ENCODE peak calls at places on chromosomes 13 and 19, in four cellular contexts. B, X, L and R are unnamed samples.

GRCh38 chr13:102402292-102402691 is 444 bp upstream of the FGF14 start:
- DNase-seq in B (no peak), X (no peak), L (no peak), R (no peak)

GRCh38 chr19:35090160-35090794 is 25.3 kb upstream of the FXYD3 start:
- DNase-seq in B (peak), X (peak), L (peak), R (peak)

GRCh38 chr13:27839809-27840467 is 47.7 kb downstream of the GSX1 start:
- DNase-seq in L (no peak), X (no peak), B (no peak), R (peak)

GRCh38 chr13:97388385-97388784 is 45.6 kb upstream of the RAP2A start:
- DNase-seq in X (no peak), L (no peak), B (no peak), R (no peak)

GRCh38 chr13:97366172-97366688 is 67.7 kb upstream of the RAP2A start:
- DNase-seq in L (no peak), B (no peak), X (no peak), R (no peak)

GRCh38 chr19:28457620-28458019 is 755.3 kb downstream of the UQCRFS1 start:
- DNase-seq in X (no peak), B (no peak), L (no peak), R (no peak)

GRCh38 chr19:51702754-51703654 is 9.9 kb downstream of the SPACA6 start:
- DNase-seq in X (no peak), L (peak), B (no peak), R (no peak)

GRCh38 chr19:33404916-33405315 is 31.4 kb downstream of the CEBPG start:
- DNase-seq in L (no peak), X (no peak), B (no peak), R (no peak)

GRCh38 chr19:50486823-50487515 is 10.3 kb upstream of the GARIN5A start:
- DNase-seq in L (peak), X (peak), B (no peak), R (peak)

GRCh38 chr13:39144941-39145533 is 106.8 kb downstream of the NHLRC3 start:
- DNase-seq in B (peak), X (no peak), L (peak), R (peak)

GRCh38 chr13:23771966-23772365 is 117.2 kb downstream of the MIPEP start:
- DNase-seq in B (no peak), L (no peak), X (no peak), R (no peak)

GRCh38 chr19:31253816-31254551 is 95.3 kb downstream of the TSHZ3 start:
- DNase-seq in L (no peak), B (no peak), X (no peak), R (no peak)

GRCh38 chr13:23462815-23463559 is 29.5 kb upstream of the SACS start:
- DNase-seq in B (no peak), L (no peak), X (no peak), R (no peak)

GRCh38 chr13:48316826-48317510 is 13.4 kb downstream of the RB1 start:
- DNase-seq in L (no peak), B (no peak), X (no peak), R (no peak)

GRCh38 chr13:107650081-107650701 is 565.1 kb downstream of the LIG4 start:
- DNase-seq in X (peak), B (peak), L (peak), R (peak)

GRCh38 chr19:45820413-45821102 is 5.5 kb upstream of the RSPH6A start:
- DNase-seq in B (no peak), X (no peak), L (no peak), R (no peak)

GRCh38 chr13:57813641-57814040 is 182.1 kb downstream of the PCDH17 start:
- DNase-seq in L (no peak), X (no peak), B (no peak), R (no peak)

GRCh38 chr13:112873851-112874750 is 94.9 kb upstream of the MCF2L start:
- DNase-seq in B (peak), L (peak), X (peak), R (peak)

GRCh38 chr13:35881360-35881759 is 249.8 kb downstream of the DCLK1 start:
- DNase-seq in B (no peak), X (no peak), L (no peak), R (no peak)

GRCh38 chr19:8194528-8195275 is 14.5 kb upstream of the CERS4 start:
- DNase-seq in B (no peak), L (peak), X (no peak), R (no peak)

GRCh38 chr19:5663904-5664303 is 16.4 kb downstream of the MICOS13 start:
- DNase-seq in L (no peak), X (no peak), B (no peak), R (no peak)

GRCh38 chr13:98542568-98543379 is 34.1 kb downstream of the STK24 start:
- DNase-seq in X (no peak), B (no peak), L (no peak), R (no peak)
- TF ChIP-seq TCF7L2 in X (no peak), B (no peak), L (no peak), R (no peak)

GRCh38 chr19:13033819-13034611 is 38.7 kb downstream of the NFIX start:
- DNase-seq in L (peak), B (no peak), X (peak), R (peak)
- TF ChIP-seq TCF7L2 in L (no peak), B (no peak), X (no peak), R (no peak)

GRCh38 chr19:36106991-36107390 is 4.0 kb upstream of the OVOL3 start:
- DNase-seq in X (no peak), B (no peak), L (no peak), R (no peak)
- TF ChIP-seq TCF7L2 in X (no peak), B (no peak), L (no peak), R (no peak)

DNA sequence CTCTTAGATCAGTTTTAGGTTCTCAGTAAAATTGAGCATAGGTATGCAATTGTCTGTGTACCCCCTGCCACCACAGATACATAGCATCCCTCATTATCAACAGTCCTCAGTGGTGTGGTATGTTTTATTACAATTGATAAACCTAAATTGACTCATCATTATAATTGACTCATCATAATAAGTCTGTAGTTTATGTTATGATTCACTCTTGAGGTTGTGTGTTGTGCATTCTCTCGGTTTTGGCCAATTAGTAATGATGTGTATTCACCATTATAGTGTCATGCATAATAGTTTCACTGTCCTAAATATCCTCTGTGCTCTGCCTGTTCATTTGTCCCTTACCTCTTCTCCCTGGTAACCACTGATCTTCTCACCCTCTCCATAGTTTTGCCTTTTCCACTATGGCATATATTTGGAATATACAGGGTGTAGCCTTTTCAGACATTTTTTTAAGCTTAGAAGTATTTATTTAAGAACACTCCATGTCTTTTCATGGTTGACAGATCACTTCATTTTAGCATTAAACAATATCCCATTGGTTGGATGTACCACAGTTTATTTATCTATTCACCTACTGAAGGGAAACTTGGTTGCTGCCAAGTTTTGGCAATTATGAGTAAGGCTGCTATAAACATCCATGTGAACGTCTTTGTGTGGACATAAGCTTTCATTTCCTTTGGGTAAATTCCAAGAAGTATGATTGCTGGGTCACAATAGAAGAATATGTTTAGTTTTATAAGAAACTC is 1620.6 kb upstream of the MIR17HG start:
- DNase-seq in X (no peak), L (no peak), B (peak), R (no peak)
- TF ChIP-seq TCF7L2 in X (no peak), L (no peak), B (no peak), R (no peak)

GRCh38 chr13:51684076-51684475 is 99.8 kb downstream of the WDFY2 start:
- DNase-seq in L (no peak), X (no peak), B (no peak), R (no peak)
- TF ChIP-seq TCF7L2 in L (no peak), X (no peak), B (no peak), R (no peak)

GRCh38 chr13:77779461-77780272 is 82.2 kb downstream of the SLAIN1 start:
- DNase-seq in B (peak), X (peak), L (no peak), R (peak)
- TF ChIP-seq TCF7L2 in B (no peak), X (no peak), L (no peak), R (no peak)

DNA sequence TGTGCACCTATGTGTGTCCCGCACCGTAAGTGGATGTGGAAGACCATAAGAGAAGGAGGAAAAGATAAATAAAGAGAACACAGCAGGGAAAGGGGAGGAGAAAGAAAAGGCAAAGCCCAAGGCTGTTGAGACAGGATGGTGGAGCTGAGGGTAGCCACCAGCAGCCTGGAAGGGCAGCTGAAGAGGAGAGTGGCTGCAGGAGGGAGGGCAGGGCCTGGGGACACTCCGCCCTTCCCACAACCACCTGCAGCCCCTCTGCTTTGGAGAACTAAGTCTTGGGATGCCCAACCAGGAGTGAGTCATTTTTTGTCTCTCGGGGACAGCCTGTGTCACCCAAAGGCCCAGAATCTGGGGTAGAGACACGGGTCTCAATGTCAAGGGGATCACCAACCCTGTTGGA is 26.4 kb upstream of the CCNE1 start:
- DNase-seq in B (no peak), L (no peak), X (no peak), R (no peak)
- TF ChIP-seq TCF7L2 in B (no peak), L (no peak), X (no peak), R (no peak)

GRCh38 chr13:111227405-111227804 is 93.0 kb upstream of the TEX29 start:
- DNase-seq in L (no peak), B (no peak), X (no peak), R (no peak)
- TF ChIP-seq TCF7L2 in L (no peak), B (no peak), X (no peak), R (no peak)

GRCh38 chr13:72163671-72164070 is 296.7 kb upstream of the DACH1 start:
- DNase-seq in B (no peak), L (no peak), X (no peak), R (no peak)
- TF ChIP-seq TCF7L2 in B (no peak), L (no peak), X (no peak), R (no peak)